ENCODE peak calls at places on chromosomes 1 and 21, in five cellular contexts. P is HCT116, L is HepG2, U is H1, W is GM12878. F is an unnamed sample.

GRCh38 chr1:149848340-149848771 is 51.0 kb upstream of the BOLA1 start:
- DNase-seq in L (peak; percentile 37), P (no peak), W (no peak), U (no peak), F (no peak)

GRCh38 chr1:204685236-204686006 is at the start of gene LRRN2:
- DNase-seq in W (no peak), L (no peak), U (no peak), P (no peak), F (no peak)

GRCh38 chr21:29812947-29813346 is 126.8 kb downstream of the GRIK1 start:
- DNase-seq in U (no peak), P (no peak), L (no peak), W (no peak), F (no peak)

GRCh38 chr1:6245869-6246496 is 2.0 kb downstream of the HES3 start:
- DNase-seq in W (no peak), U (peak; percentile 73), L (no peak), P (no peak), F (peak; percentile 74)

GRCh38 chr1:208194944-208195343 is 49.2 kb downstream of the PLXNA2 start:
- DNase-seq in L (no peak), W (no peak), P (no peak), U (no peak), F (no peak)

GRCh38 chr1:177249231-177249630 is 78.5 kb downstream of the BRINP2 start:
- DNase-seq in P (no peak), W (no peak), U (no peak), L (no peak), F (no peak)

GRCh38 chr1:173193639-173194038 is 13.5 kb downstream of the TNFSF4 start:
- DNase-seq in W (no peak), L (no peak), U (no peak), P (no peak), F (no peak)

GRCh38 chr1:7609311-7609994 is 161.6 kb upstream of the VAMP3 start:
- DNase-seq in P (no peak), L (no peak), U (no peak), W (no peak), F (no peak)

GRCh38 chr21:43193651-43194302 is 25.0 kb downstream of the CRYAA start:
- DNase-seq in W (no peak), L (no peak), U (no peak), P (no peak), F (no peak)

GRCh38 chr1:225573216-225573615 is 79.7 kb downstream of the ENAH start:
- DNase-seq in P (no peak), W (no peak), L (no peak), U (no peak), F (no peak)

GRCh38 chr1:223204424-223204823 is 61.4 kb upstream of the TLR5 start:
- DNase-seq in L (no peak), P (no peak), W (no peak), U (no peak), F (no peak)

GRCh38 chr1:54540891-54541290 is 7.1 kb upstream of the ACOT11 start:
- DNase-seq in P (no peak), U (no peak), L (no peak), W (no peak), F (peak; percentile 8)

GRCh38 chr1:31152181-31152768 is 86.8 kb upstream of the PUM1 start:
- DNase-seq in U (no peak), P (no peak), L (peak; percentile 39), W (no peak), F (peak; percentile 48)

GRCh38 chr1:180560868-180561600 is 2.3 kb downstream of the OVAAL start:
- DNase-seq in P (no peak), U (no peak), W (no peak), L (no peak), F (no peak)

GRCh38 chr21:34606051-34606450 is 8.9 kb downstream of the RCAN1 start:
- DNase-seq in U (no peak), W (no peak), P (no peak), L (no peak), F (no peak)

GRCh38 chr1:33903210-33903589 is 39.3 kb downstream of the HMGB4 start:
- DNase-seq in P (no peak), W (peak; percentile 33), L (no peak), U (no peak), F (no peak)

GRCh38 chr1:223462866-223463404 is 69.7 kb downstream of the CCDC185 start:
- DNase-seq in L (no peak), U (no peak), P (no peak), W (no peak), F (no peak)

GRCh38 chr1:8203056-8203455 is 114.9 kb upstream of the SLC45A1 start:
- DNase-seq in P (no peak), U (no peak), W (no peak), L (no peak), F (no peak)

GRCh38 chr1:92944901-92945747 is 16.1 kb downstream of the DIPK1A start:
- DNase-seq in P (no peak), W (no peak), U (no peak), L (no peak), F (no peak)

GRCh38 chr21:45726438-45726837 is 82.9 kb downstream of the PCBP3 start:
- DNase-seq in P (no peak), U (no peak), L (no peak), W (no peak), F (no peak)

GRCh38 chr1:25890249-25891034 is 14.9 kb upstream of the PAQR7 start:
- DNase-seq in U (no peak), P (peak; percentile 96), W (no peak), L (peak; percentile 50), F (no peak)

GRCh38 chr1:221908573-221908972 is 166.7 kb upstream of the DUSP10 start:
- DNase-seq in U (no peak), L (no peak), P (no peak), W (no peak), F (no peak)

GRCh38 chr1:224458296-224458695 is 23.7 kb upstream of the WDR26 start:
- DNase-seq in U (no peak), L (no peak), P (no peak), W (no peak), F (peak; percentile 6)

GRCh38 chr1:65323246-65323645 is 13.9 kb downstream of the DNAJC6 start:
- DNase-seq in W (no peak), P (no peak), L (no peak), U (no peak), F (no peak)

GRCh38 chr1:74328851-74329250 is 93.7 kb downstream of the TNNI3K start:
- DNase-seq in P (no peak), L (no peak), W (no peak), U (no peak), F (no peak)

GRCh38 chr1:110524311-110525249 is 5.6 kb upstream of the KCNA10 start:
- DNase-seq in P (peak; percentile 27), U (peak; percentile 53), W (no peak), L (peak; percentile 21), F (peak; percentile 70)

GRCh38 chr1:2821970-2822620 is 20.6 kb upstream of the TTC34 start:
- DNase-seq in P (no peak), U (no peak), W (no peak), L (no peak), F (peak; percentile 34)

GRCh38 chr1:215718888-215719287 is 151.8 kb downstream of the KCTD3 start:
- DNase-seq in L (no peak), U (no peak), W (no peak), P (no peak), F (no peak)

GRCh38 chr1:18316764-18317163 is 164.0 kb upstream of the KLHDC7A start:
- DNase-seq in W (no peak), U (no peak), P (no peak), L (peak; percentile 76), F (no peak)

GRCh38 chr1:18319099-18319498 is 161.6 kb upstream of the KLHDC7A start:
- DNase-seq in P (peak; percentile 19), W (no peak), L (no peak), U (no peak), F (no peak)

GRCh38 chr1:18323259-18323658 is 157.5 kb upstream of the KLHDC7A start:
- DNase-seq in W (no peak), U (no peak), L (no peak), P (no peak), F (no peak)

GRCh38 chr1:18322353-18323032 is 158.2 kb upstream of the KLHDC7A start:
- DNase-seq in U (no peak), L (no peak), P (peak; percentile 12), W (no peak), F (peak; percentile 62)

DNA sequence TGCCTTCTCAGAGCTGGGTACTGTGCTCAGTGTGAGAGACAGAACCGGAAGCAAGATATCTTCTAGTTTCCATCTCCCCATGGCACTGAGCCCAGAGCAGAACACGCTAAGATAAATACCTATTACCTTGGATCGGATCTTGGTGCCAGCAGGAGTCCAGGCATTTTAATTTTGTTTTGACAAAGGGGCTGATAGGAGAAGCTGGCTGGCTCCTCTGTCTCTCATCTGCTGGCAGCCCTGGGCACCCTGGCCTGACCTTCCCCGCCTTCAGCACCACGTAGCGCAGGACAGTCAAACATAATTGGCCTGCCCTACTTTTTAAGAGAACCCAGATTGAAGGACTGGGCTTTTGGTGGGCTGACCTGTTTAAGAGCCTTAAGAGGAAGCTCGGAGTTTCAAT is 160.7 kb upstream of the KLHDC7A start:
- DNase-seq in W (no peak), U (no peak), P (no peak), L (no peak), F (no peak)
- TF ChIP-seq SRF in W (no peak), U (no peak), P (no peak), L (no peak), F (no peak)

DNA sequence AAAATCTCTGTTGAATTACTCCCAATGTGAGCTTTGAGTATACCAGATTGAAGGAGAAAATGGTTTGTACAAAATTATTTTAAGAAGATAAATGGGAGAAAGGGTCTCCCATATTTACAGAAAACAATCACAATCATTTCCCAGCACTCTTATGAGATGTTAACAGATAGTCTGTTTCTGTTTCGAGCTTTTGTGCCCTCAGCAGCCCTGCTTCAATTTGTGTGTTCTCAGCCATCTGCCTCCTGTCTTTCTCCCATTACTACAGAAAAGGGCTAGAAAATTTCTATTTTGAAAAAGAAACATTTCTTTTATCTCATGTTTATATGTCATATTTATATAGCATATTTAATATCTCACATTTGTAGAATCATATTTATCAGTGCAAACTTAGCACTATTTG is 498.4 kb downstream of the TTLL7 start:
- DNase-seq in L (no peak), P (no peak), U (no peak), W (no peak), F (no peak)
- TF ChIP-seq SRF in L (no peak), P (no peak), U (no peak), W (no peak), F (no peak)

DNA sequence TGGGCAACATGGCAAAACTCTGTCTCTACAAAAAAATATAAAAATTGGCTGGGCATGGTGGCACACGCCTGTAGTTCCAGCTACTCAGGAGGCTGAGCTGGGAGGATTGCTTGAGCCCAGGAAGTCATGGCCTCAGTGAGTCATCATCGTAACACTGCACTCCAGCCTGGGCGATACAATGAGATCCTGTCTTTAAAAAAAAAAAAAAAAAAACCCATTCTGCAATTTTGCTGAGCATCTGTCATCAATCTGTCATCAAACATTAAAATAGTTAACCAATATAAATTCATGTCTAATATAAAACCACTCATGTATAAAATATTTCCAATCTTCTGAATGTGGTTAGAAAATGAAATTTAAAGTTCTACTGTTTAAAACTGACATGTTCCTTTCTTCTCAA is 56.9 kb downstream of the LPAR3 start:
- DNase-seq in P (peak; percentile 35), L (no peak), U (no peak), W (no peak), F (no peak)
- TF ChIP-seq SRF in P (no peak), L (no peak), U (no peak), W (no peak), F (no peak)

DNA sequence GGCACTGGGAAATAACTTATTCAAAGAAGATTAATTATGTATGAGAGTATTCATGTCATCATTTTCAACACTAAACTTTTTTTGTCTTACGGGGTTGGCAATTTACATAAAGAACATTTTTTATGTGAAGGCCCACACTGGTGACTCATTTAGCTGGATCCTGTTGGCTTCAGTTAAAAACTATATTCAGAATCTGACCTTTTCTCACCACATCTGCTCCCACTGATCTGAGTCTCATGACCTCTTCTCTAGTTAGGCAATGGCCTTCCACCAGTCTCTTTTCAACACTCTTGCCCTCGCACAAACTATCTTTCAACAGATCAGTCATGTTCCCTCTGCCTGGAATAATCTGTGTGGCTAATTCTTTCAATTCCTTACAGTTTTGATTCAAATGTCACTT is 53.4 kb downstream of the TMPRSS15 start:
- DNase-seq in U (no peak), L (no peak), W (no peak), P (no peak), F (no peak)
- TF ChIP-seq SRF in U (no peak), L (no peak), W (no peak), P (no peak), F (no peak)